ENCODE peak calls at places on chromosomes 5 and 9, in nine cellular contexts. Q is H1; D is IMR-90; I is effector memory CD4-positive, alpha-beta T cell; R is mammary epithelial cell; N is upper lobe of left lung; Z is thyroid gland; P is right atrium auricular region; J is lower lobe of right lung. X is an unnamed sample. For H3K27me3 and H3K4me1, the result is how much of the 10 kb centered on the place peaks cover.

GRCh38 chr5:107118184-107118902 is 552.4 kb downstream of the EFNA5 start:
- DNase-seq in P (no peak), N (no peak), Q (peak), I (no peak), J (no peak), R (no peak), D (no peak), Z (no peak), X (no peak)

GRCh38 chr5:135227064-135228022 is 171.7 kb downstream of the MACROH2A1 start:
- DNase-seq in Q (no peak), Z (no peak), P (no peak), R (no peak), N (no peak), I (no peak), D (no peak), J (no peak), X (peak)

GRCh38 chr9:134778841-134779411 is 101.7 kb upstream of the FCN2 start:
- DNase-seq in I (no peak), J (peak), Q (peak), R (peak), P (no peak), Z (peak), N (peak), D (peak), X (peak)

GRCh38 chr5:34748431-34748830 is 90.5 kb upstream of the TTC23L start:
- DNase-seq in P (no peak), Q (no peak), Z (no peak), J (no peak), R (no peak), N (no peak), I (no peak), D (no peak), X (no peak)

GRCh38 chr5:158751961-158752655 is 347.6 kb downstream of the EBF1 start:
- DNase-seq in P (no peak), D (no peak), Z (no peak), R (no peak), J (no peak), Q (no peak), I (no peak), N (no peak), X (no peak)

GRCh38 chr9:136089697-136090045 is 5.4 kb downstream of the NACC2 start:
- DNase-seq in I (no peak), Q (no peak), N (no peak), Z (no peak), D (peak), P (no peak), J (no peak), R (no peak), X (no peak)

GRCh38 chr9:77910216-77910615 is 121.4 kb downstream of the GNAQ start:
- DNase-seq in P (no peak), N (no peak), Q (no peak), Z (no peak), D (no peak), I (no peak), R (no peak), J (no peak), X (no peak)

GRCh38 chr9:110049699-110050450 is 158.1 kb downstream of the C9orf152 start:
- DNase-seq in I (no peak), P (no peak), D (no peak), Q (peak), N (no peak), R (peak), J (peak), Z (peak), X (peak)

GRCh38 chr9:3903906-3904305 is 378.1 kb upstream of the RFX3 start:
- DNase-seq in R (no peak), N (no peak), J (no peak), I (no peak), D (no peak), Z (no peak), Q (no peak), P (no peak), X (no peak)

GRCh38 chr9:94623253-94623652 is 16.1 kb downstream of the FBP1 start:
- DNase-seq in J (peak), I (no peak), Z (peak), R (no peak), Q (peak), N (peak), D (no peak), P (no peak), X (no peak)

GRCh38 chr5:118557103-118557805 is 431.1 kb downstream of the DTWD2 start:
- DNase-seq in D (no peak), P (no peak), J (no peak), Z (no peak), R (no peak), I (no peak), N (no peak), Q (no peak), X (no peak)

GRCh38 chr9:136656795-136657611 is 5.7 kb upstream of the EGFL7 start:
- DNase-seq in R (no peak), P (no peak), Q (peak), J (peak), I (no peak), N (no peak), Z (no peak), D (no peak), X (no peak)

GRCh38 chr5:42718591-42718990 is 38.0 kb upstream of the CCDC152 start:
- DNase-seq in R (peak), P (no peak), D (no peak), J (no peak), N (no peak), Z (no peak), Q (no peak), I (no peak), X (no peak)

GRCh38 chr9:89863837-89864236 is 259.0 kb downstream of the GADD45G start:
- DNase-seq in Z (no peak), D (no peak), J (peak), P (no peak), N (no peak), R (no peak), Q (no peak), I (no peak), X (peak)

GRCh38 chr5:61953913-61954312 is 352.1 kb upstream of the KIF2A start:
- DNase-seq in P (no peak), J (no peak), Q (no peak), D (no peak), Z (no peak), N (no peak), I (no peak), R (peak), X (no peak)

GRCh38 chr9:106717686-106718085 is 145.3 kb upstream of the ZNF462 start:
- DNase-seq in J (no peak), D (peak), I (no peak), N (no peak), R (peak), Q (no peak), Z (peak), P (no peak), X (no peak)

GRCh38 chr5:53479656-53480473 is 564 bp upstream of the FST start:
- DNase-seq in Q (peak), Z (peak), P (no peak), R (peak), D (peak), I (no peak), J (peak), N (peak), X (peak)

GRCh38 chr9:124291801-124292396 is 34.1 kb downstream of the NEK6 start:
- DNase-seq in Q (no peak), I (no peak), Z (no peak), J (peak), D (no peak), R (no peak), P (no peak), N (peak), X (no peak)

GRCh38 chr5:108727639-108728565 is 19.8 kb upstream of the FER start:
- DNase-seq in Q (peak), R (peak), N (peak), J (peak), P (peak), Z (peak), I (peak), D (peak), X (peak)

GRCh38 chr5:132389051-132389331 is 19.5 kb downstream of the SLC22A5 start:
- DNase-seq in I (no peak), P (no peak), N (no peak), J (no peak), Z (no peak), D (no peak), Q (no peak), R (no peak), X (no peak)

GRCh38 chr9:124868511-124869465 is 6.9 kb downstream of the ARPC5L start:
- DNase-seq in Q (peak), N (peak), P (peak), J (peak), Z (peak), R (peak), D (peak), I (peak), X (peak)

GRCh38 chr5:67339219-67339767 is 142.7 kb upstream of the CD180 start:
- DNase-seq in N (no peak), P (no peak), Q (no peak), J (no peak), D (no peak), I (no peak), Z (no peak), R (no peak), X (no peak)

GRCh38 chr5:66551920-66552319 is 44.3 kb upstream of the MAST4 start:
- DNase-seq in N (no peak), Q (no peak), I (no peak), Z (no peak), D (no peak), J (no peak), P (no peak), R (peak), X (no peak)

GRCh38 chr5:32388429-32389111 is 56.0 kb downstream of the ZFR start:
- DNase-seq in P (no peak), I (no peak), N (no peak), J (no peak), D (peak), Z (no peak), R (peak), Q (no peak), X (no peak)

GRCh38 chr5:32258406-32258805 is 54.3 kb downstream of the MTMR12 start:
- DNase-seq in Q (no peak), J (no peak), I (no peak), P (no peak), N (no peak), R (no peak), Z (peak), D (no peak), X (no peak)

GRCh38 chr9:131562032-131562959 is 17.0 kb downstream of the PRRT1B start:
- DNase-seq in J (no peak), Q (no peak), N (no peak), R (peak), D (peak), Z (no peak), P (no peak), I (no peak), X (no peak)

GRCh38 chr5:111407562-111407961 is 104.8 kb downstream of the STARD4 start:
- DNase-seq in P (no peak), J (no peak), D (no peak), R (peak), Z (no peak), Q (no peak), N (no peak), I (no peak), X (no peak)

GRCh38 chr5:36363101-36363500 is 61.4 kb upstream of the RANBP3L start:
- DNase-seq in Q (no peak), N (no peak), P (no peak), D (peak), I (no peak), Z (no peak), R (peak), J (no peak), X (no peak)

GRCh38 chr5:135058326-135058725 is 24.3 kb upstream of the PITX1 start:
- DNase-seq in R (no peak), Z (no peak), I (no peak), J (no peak), P (no peak), N (no peak), Q (no peak), D (no peak), X (no peak)

GRCh38 chr9:134687556-134687955 is 46.0 kb downstream of the COL5A1 start:
- DNase-seq in Q (no peak), J (peak), Z (no peak), I (no peak), R (no peak), P (no peak), D (no peak), N (no peak), X (peak)

GRCh38 chr9:137837345-137838278 is 40.0 kb upstream of the CACNA1B start:
- DNase-seq in N (no peak), Q (no peak), Z (no peak), D (no peak), J (no peak), I (no peak), R (no peak), P (no peak), X (peak)

GRCh38 chr9:12414514-12414913 is 278.7 kb upstream of the TYRP1 start:
- DNase-seq in I (no peak), N (no peak), Q (no peak), R (no peak), J (no peak), D (no peak), Z (no peak), P (no peak), X (no peak)

GRCh38 chr5:53219610-53220009 is 110.1 kb upstream of the MOCS2 start:
- DNase-seq in N (no peak), J (no peak), I (no peak), Z (no peak), D (no peak), Q (no peak), R (no peak), P (no peak), X (no peak)

GRCh38 chr5:128669803-128670202 is 131.8 kb upstream of the FBN2 start:
- DNase-seq in R (peak), D (no peak), I (no peak), P (no peak), Z (no peak), Q (no peak), N (peak), J (no peak), X (no peak)

GRCh38 chr9:137319976-137320551 is 18.0 kb upstream of the NRARP start:
- DNase-seq in J (no peak), Z (no peak), R (no peak), Q (peak), P (no peak), I (no peak), D (no peak), N (no peak), X (peak)

GRCh38 chr5:73989956-73990355 is 364.0 kb downstream of the ARHGEF28 start:
- DNase-seq in I (no peak), Q (no peak), D (no peak), Z (no peak), R (no peak), N (no peak), P (no peak), J (no peak), X (no peak)
- H3K4me3 ChIP-seq in I (no peak), Q (no peak), D (no peak), Z (no peak), R (no peak), N (no peak), P (no peak), J (no peak), X (no peak)

GRCh38 chr9:126614455-126615248 is 924 bp downstream of the LMX1B start:
- DNase-seq in N (no peak), Q (peak), P (no peak), J (no peak), R (peak), I (no peak), Z (no peak), D (no peak), X (peak)

GRCh38 chr9:126612329-126612812 is 1.4 kb upstream of the LMX1B start:
- DNase-seq in P (no peak), J (no peak), D (no peak), I (no peak), Q (peak), R (no peak), Z (no peak), N (no peak), X (peak)

GRCh38 chr9:126612813-126613641 is 701 bp upstream of the LMX1B start:
- DNase-seq in N (no peak), Q (peak), R (peak), P (no peak), D (no peak), J (no peak), Z (no peak), I (no peak), X (peak)

GRCh38 chr9:126614088-126614454 is 343 bp downstream of the LMX1B start:
- DNase-seq in D (no peak), N (no peak), R (no peak), Z (peak), I (no peak), P (no peak), J (no peak), Q (no peak), X (peak)

GRCh38 chr9:126613656-126614055 is at the start of gene LMX1B:
- DNase-seq in J (no peak), I (no peak), Q (peak), D (peak), P (no peak), N (no peak), Z (peak), R (peak), X (no peak)
- H3K27me3 ChIP-seq in J (half or more), I (half or more), Q (half or more), D (half or more), P (under half), N (under half), Z (under half), R (under half), X (half or more)

DNA sequence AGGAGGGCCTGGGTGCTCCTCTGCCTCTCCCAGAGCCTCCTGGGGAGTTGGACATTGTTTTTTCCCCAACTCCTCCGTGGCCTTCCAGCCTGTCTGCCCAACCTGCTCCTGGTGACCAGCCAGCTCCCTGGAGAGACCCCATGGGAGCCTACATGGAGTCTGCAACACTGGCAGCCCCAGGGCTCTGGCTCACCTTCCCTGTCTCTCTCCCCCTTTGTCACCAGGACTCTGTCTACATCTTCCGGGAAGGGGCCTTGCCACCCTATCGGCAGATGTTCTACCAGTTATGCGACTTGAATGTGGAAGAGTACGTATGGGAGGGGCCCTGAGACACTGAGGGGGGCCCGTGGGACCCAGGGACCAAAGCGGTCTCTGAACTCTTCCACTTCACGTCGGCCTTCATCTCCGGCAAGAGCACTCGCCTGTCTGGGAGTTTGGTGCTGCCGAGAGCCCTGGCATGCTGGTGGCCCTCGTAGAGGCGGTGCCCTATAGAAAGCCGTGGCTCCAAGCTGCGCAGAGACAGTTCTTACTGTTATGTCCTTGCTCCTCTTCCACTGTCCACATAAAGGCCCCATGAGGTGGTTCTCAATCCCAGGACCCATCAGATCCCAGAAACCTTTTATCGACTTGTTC is 5.9 kb upstream of the CEL start:
- DNase-seq in Q (no peak), N (no peak), J (no peak), I (no peak), D (no peak), R (no peak), Z (no peak), P (no peak), X (no peak)
- H3K4me1 ChIP-seq in Q (under half), N (under half), J (under half), I (under half), D (under half), R (under half), Z (under half), P (under half), X (under half)

GRCh38 chr5:80487444-80487828 is 464 bp upstream of the FAM151B start:
- DNase-seq in Q (no peak), I (no peak), R (no peak), P (no peak), J (no peak), Z (no peak), D (no peak), N (no peak), X (no peak)

GRCh38 chr5:80491296-80491695 is 3.4 kb downstream of the FAM151B start:
- DNase-seq in Z (no peak), N (no peak), P (no peak), Q (no peak), D (no peak), J (no peak), R (no peak), I (no peak), X (no peak)

GRCh38 chr5:80492741-80493140 is 4.8 kb downstream of the FAM151B start:
- DNase-seq in R (peak), D (no peak), Q (no peak), I (no peak), J (no peak), Z (no peak), P (no peak), N (no peak), X (no peak)

GRCh38 chr5:80483636-80484232 is 4.2 kb upstream of the FAM151B start:
- DNase-seq in R (no peak), D (no peak), P (no peak), N (no peak), Z (no peak), Q (no peak), J (no peak), I (no peak), X (no peak)

GRCh38 chr5:80487829-80488708 is at the start of gene FAM151B:
- DNase-seq in J (peak), I (peak), Q (peak), N (peak), R (peak), Z (peak), D (peak), P (peak), X (peak)
- H3K4me3 ChIP-seq in J (peak), I (peak), Q (peak), N (peak), R (peak), Z (peak), D (peak), P (peak), X (peak)

GRCh38 chr9:122226758-122227575 is 1.8 kb downstream of the LHX6 start:
- DNase-seq in J (no peak), P (no peak), Q (peak), N (no peak), Z (no peak), R (no peak), I (no peak), D (no peak), X (no peak)
- H3K27me3 ChIP-seq in J (half or more), P (under half), Q (half or more), N (under half), Z (under half), R (under half), I (under half), D (half or more), X (half or more)

X was measured in sigmoid colon.